ENCODE peak calls at places on chromosomes 5 and 9, in six cellular contexts. S, O, L, X, Q and G are unnamed samples.
A peak's percentile ranks its signal among the peaks of the same experiment; 100 is the strongest.

GRCh38 chr9:87276851-87277251 is 220.8 kb upstream of the DAPK1 start:
- DNase-seq in S (no peak), O (no peak), L (no peak), X (no peak), Q (no peak), G (no peak)

GRCh38 chr5:102858808-102859207 is 103.7 kb downstream of the PAM start:
- DNase-seq in S (peak; percentile 8), O (no peak), L (no peak), X (no peak), Q (no peak), G (no peak)

GRCh38 chr5:150801117-150801927 is 22.8 kb downstream of the SMIM3 start:
- DNase-seq in S (peak; percentile 51), O (peak; percentile 42), L (peak; percentile 65), X (no peak), Q (peak; percentile 84), G (peak; percentile 83)

GRCh38 chr5:14557840-14558239 is 23.8 kb upstream of the OTULINL start:
- DNase-seq in S (no peak), O (no peak), L (peak; percentile 22), X (no peak), Q (no peak), G (peak; percentile 44)

GRCh38 chr9:120692901-120693573 is 21.2 kb downstream of the MEGF9 start:
- DNase-seq in S (no peak), O (no peak), L (no peak), X (no peak), Q (no peak), G (no peak)

GRCh38 chr9:35952526-35953191 is 5.3 kb downstream of the OR2S2 start:
- DNase-seq in S (no peak), O (no peak), L (no peak), X (no peak), Q (no peak), G (no peak)

GRCh38 chr9:15834541-15834940 is 281.7 kb downstream of the CCDC171 start:
- DNase-seq in S (no peak), O (no peak), L (no peak), X (no peak), Q (no peak), G (peak; percentile 8)

GRCh38 chr9:136754059-136754572 is 3.9 kb downstream of the LCN8 start:
- DNase-seq in S (no peak), O (no peak), L (no peak), X (no peak), Q (no peak), G (no peak)

GRCh38 chr9:36997414-36997813 is 36.7 kb downstream of the PAX5 start:
- DNase-seq in S (no peak), O (no peak), L (no peak), X (no peak), Q (no peak), G (no peak)

GRCh38 chr9:34463098-34463900 is 4.7 kb downstream of the DNAI1 start:
- DNase-seq in S (peak; percentile 31), O (no peak), L (no peak), X (no peak), Q (no peak), G (no peak)

GRCh38 chr5:39519566-39520231 is 94.9 kb upstream of the DAB2 start:
- DNase-seq in S (no peak), O (no peak), L (no peak), X (no peak), Q (no peak), G (no peak)

GRCh38 chr9:134531251-134531970 is 110.2 kb upstream of the COL5A1 start:
- DNase-seq in S (no peak), O (no peak), L (no peak), X (no peak), Q (no peak), G (no peak)

GRCh38 chr5:15391648-15392392 is 108.2 kb upstream of the FBXL7 start:
- DNase-seq in S (no peak), O (no peak), L (no peak), X (no peak), Q (no peak), G (no peak)

GRCh38 chr9:131714161-131714646 is 25.7 kb downstream of the RAPGEF1 start:
- DNase-seq in S (peak; percentile 81), O (no peak), L (no peak), X (no peak), Q (no peak), G (no peak)

GRCh38 chr5:127634007-127634406 is 14.9 kb upstream of the CTXN3 start:
- DNase-seq in S (no peak), O (no peak), L (no peak), X (no peak), Q (no peak), G (no peak)

GRCh38 chr9:88802533-88802932 is 188.7 kb upstream of the S1PR3 start:
- DNase-seq in S (no peak), O (no peak), L (no peak), X (no peak), Q (no peak), G (no peak)

GRCh38 chr9:130128251-130128650 is 44.0 kb upstream of the NCS1 start:
- DNase-seq in S (no peak), O (peak; percentile 41), L (no peak), X (peak; percentile 63), Q (no peak), G (no peak)

GRCh38 chr9:86772289-86772982 is 174.9 kb downstream of the GAS1 start:
- DNase-seq in S (no peak), O (no peak), L (no peak), X (no peak), Q (no peak), G (no peak)

GRCh38 chr9:115992834-115993233 is 160.8 kb upstream of the PAPPA start:
- DNase-seq in S (no peak), O (no peak), L (no peak), X (no peak), Q (no peak), G (no peak)